ENCODE peak calls at places on chromosomes 13 and 19, in eight cellular contexts. X is activated T-helper 1 cell treated with anti-CD3 and anti-CD28 coated beads, Interleukin-2, amount 50 U/mL, for 16 hours; O is activated T-helper 2 cell treated with anti-CD3 and anti-CD28 coated beads, Interferon-gamma antibody, Interleukin-2, Interleukin-4, amounts not matched to agents 10 μg/mL and 5 μg/mL and 100 μg/mL, durations not matched to agents 14 hours and 24 hours and 36 hours; V is GM04504; P is mammary epithelial cell; H is AG04449; G is KBM-7; I is C1 segment of cervical spinal cord. T is an unnamed sample.

GRCh38 chr19:45171211-45171623 is 6.8 kb downstream of the TRAPPC6A start:
- DNase-seq in H (no peak), V (no peak), I (no peak), O (peak), P (no peak), G (peak), X (no peak), T (no peak)

GRCh38 chr13:101618440-101619187 is 166.1 kb downstream of the ITGBL1 start:
- DNase-seq in G (no peak), I (no peak), P (no peak), O (no peak), H (no peak), X (no peak), V (no peak), T (no peak)

GRCh38 chr13:46961719-46962118 is 64.9 kb upstream of the HTR2A start:
- DNase-seq in P (peak), I (no peak), X (no peak), O (no peak), G (no peak), V (peak), H (peak), T (no peak)

GRCh38 chr13:108383676-108384075 is 114.2 kb downstream of the TNFSF13B start:
- DNase-seq in O (no peak), H (no peak), P (no peak), G (no peak), X (no peak), V (no peak), I (no peak), T (no peak)

GRCh38 chr13:44004881-44005280 is 125.2 kb downstream of the LACC1 start:
- DNase-seq in X (no peak), V (peak), P (peak), I (no peak), O (no peak), H (peak), G (no peak), T (no peak)

GRCh38 chr13:111912991-111913781 is 153.8 kb upstream of the SOX1 start:
- DNase-seq in I (no peak), O (no peak), P (no peak), H (no peak), V (no peak), G (no peak), X (no peak), T (no peak)

GRCh38 chr13:42068886-42069285 is 20.4 kb downstream of the DGKH start:
- DNase-seq in O (no peak), H (no peak), X (no peak), V (no peak), G (peak), P (no peak), I (no peak), T (no peak)

GRCh38 chr19:31064486-31064885 is 284.8 kb downstream of the TSHZ3 start:
- DNase-seq in O (no peak), X (no peak), P (peak), I (no peak), G (no peak), V (no peak), H (no peak), T (no peak)

GRCh38 chr19:2166741-2167738 is 3.3 kb downstream of the DOT1L start:
- DNase-seq in P (peak), G (no peak), I (peak), V (no peak), H (no peak), X (no peak), O (no peak), T (no peak)

GRCh38 chr19:1572795-1573194 is 4.7 kb upstream of the MEX3D start:
- DNase-seq in O (no peak), G (no peak), V (no peak), X (no peak), H (no peak), I (no peak), P (no peak), T (no peak)

T was measured in glutamatergic neuron.